ENCODE peak calls at places on chromosome 4, in five cellular contexts. U is spleen, E is HCT116, T is endothelial cell of umbilical vein, B is HL-60. F is an unnamed sample.

GRCh38 chr4:147596377-147596776 is 20.8 kb upstream of the TMEM184C start:
- DNase-seq in U (no peak), T (peak; percentile 11), E (peak; percentile 7), B (no peak), F (no peak)

GRCh38 chr4:69831270-69831627 is 28.7 kb downstream of the SULT1E1 start:
- DNase-seq in E (no peak), U (peak; percentile 25), B (no peak), T (no peak), F (no peak)

GRCh38 chr4:16240300-16240699 is 14.0 kb upstream of the TAPT1 start:
- DNase-seq in U (no peak), T (no peak), E (no peak), B (no peak), F (no peak)

GRCh38 chr4:57443308-57444243 is 333.4 kb upstream of the IGFBP7 start:
- DNase-seq in B (no peak), E (no peak), T (no peak), U (no peak), F (no peak)

GRCh38 chr4:26878729-26879415 is 18.2 kb downstream of the STIM2 start:
- DNase-seq in B (no peak), T (no peak), E (no peak), U (no peak), F (no peak)

GRCh38 chr4:161762796-161763195 is 401.0 kb downstream of the FSTL5 start:
- DNase-seq in E (no peak), B (no peak), U (no peak), T (peak; percentile 69), F (no peak)

GRCh38 chr4:66943117-66943516 is 602.2 kb downstream of the CENPC start:
- DNase-seq in T (no peak), E (no peak), U (no peak), B (no peak), F (no peak)

GRCh38 chr4:7001271-7001670 is 41.9 kb upstream of the TADA2B start:
- DNase-seq in U (no peak), T (no peak), B (no peak), E (no peak), F (no peak)

GRCh38 chr4:8340721-8341680 is 71.4 kb downstream of the HTRA3 start:
- DNase-seq in E (no peak), U (no peak), T (no peak), B (no peak), F (no peak)

GRCh38 chr4:86895692-86896488 is 3.7 kb upstream of the C4orf36 start:
- DNase-seq in T (peak; percentile 72), B (no peak), U (no peak), E (peak; percentile 61), F (peak; percentile 58)

GRCh38 chr4:104487105-104487504 is 7.6 kb downstream of the CXXC4 start:
- DNase-seq in T (no peak), E (no peak), B (no peak), U (no peak), F (no peak)

GRCh38 chr4:101419324-101420135 is 72.2 kb upstream of the PPP3CA start:
- DNase-seq in E (no peak), T (peak; percentile 94), U (no peak), B (no peak), F (peak; percentile 5)

GRCh38 chr4:186701273-186701672 is 22.4 kb downstream of the FAT1 start:
- DNase-seq in B (no peak), U (no peak), T (no peak), E (no peak), F (peak; percentile 27)

GRCh38 chr4:69485130-69485529 is 10.6 kb downstream of the UGT2B4 start:
- DNase-seq in T (no peak), U (no peak), B (no peak), E (no peak), F (no peak)

GRCh38 chr4:156137971-156138581 is 184.4 kb upstream of the CTSO start:
- DNase-seq in T (no peak), U (no peak), E (no peak), B (no peak), F (no peak)

GRCh38 chr4:188175288-188175687 is 36.0 kb downstream of the TRIML1 start:
- DNase-seq in U (no peak), E (no peak), T (no peak), B (no peak), F (no peak)

GRCh38 chr4:187944179-187944578 is 51.4 kb upstream of the ZFP42 start:
- DNase-seq in U (no peak), E (no peak), B (no peak), T (no peak), F (no peak)

GRCh38 chr4:19728773-19729172 is 522.9 kb upstream of the SLIT2 start:
- DNase-seq in U (no peak), B (no peak), E (no peak), T (no peak), F (no peak)

GRCh38 chr4:8352368-8353157 is 83.0 kb downstream of the HTRA3 start:
- DNase-seq in E (no peak), U (no peak), T (no peak), B (no peak), F (no peak)

GRCh38 chr4:6783111-6783981 is 819 bp downstream of the KIAA0232 start:
- DNase-seq in U (peak; percentile 97), B (peak; percentile 68), T (peak; percentile 84), E (peak; percentile 52), F (peak; percentile 91)

GRCh38 chr4:142974331-142974730 is 128.2 kb upstream of the INPP4B start:
- DNase-seq in E (no peak), U (no peak), B (no peak), T (no peak), F (no peak)

GRCh38 chr4:152451496-152451895 is 84.4 kb downstream of the FBXW7 start:
- DNase-seq in T (no peak), E (no peak), B (no peak), U (no peak), F (no peak)

GRCh38 chr4:108982786-108983185 is 219.9 kb upstream of the ETNPPL start:
- DNase-seq in T (no peak), E (no peak), U (no peak), B (no peak), F (no peak)

GRCh38 chr4:147964519-147964918 is 232.6 kb downstream of the ARHGAP10 start:
- DNase-seq in B (no peak), T (no peak), E (no peak), U (no peak), F (no peak)

GRCh38 chr4:114890773-114891172 is 222.6 kb downstream of the NDST4 start:
- DNase-seq in E (no peak), T (no peak), B (peak; percentile 42), U (no peak), F (no peak)

GRCh38 chr4:7134737-7135388 is 57.5 kb upstream of the SORCS2 start:
- DNase-seq in E (no peak), T (no peak), B (no peak), U (no peak), F (no peak)

GRCh38 chr4:143395054-143395453 is 58.4 kb downstream of the GAB1 start:
- DNase-seq in T (no peak), B (no peak), U (no peak), E (no peak), F (no peak)

GRCh38 chr4:80195441-80196139 is 1.7 kb upstream of the PRDM8 start:
- DNase-seq in T (no peak), U (no peak), B (no peak), E (no peak), F (no peak)

GRCh38 chr4:48110452-48110978 is 23.5 kb downstream of the TXK start:
- DNase-seq in B (no peak), T (no peak), E (no peak), U (no peak), F (no peak)

GRCh38 chr4:109216085-109216696 is 86.3 kb downstream of the COL25A1 start:
- DNase-seq in U (no peak), E (no peak), T (no peak), B (no peak), F (no peak)

GRCh38 chr4:184000457-184001395 is 95.6 kb downstream of the STOX2 start:
- DNase-seq in B (no peak), T (no peak), U (no peak), E (no peak), F (no peak)

GRCh38 chr4:23039813-23040212 is 347.1 kb downstream of the GBA3 start:
- DNase-seq in E (no peak), B (no peak), T (no peak), U (no peak), F (no peak)

GRCh38 chr4:118033148-118034060 is 882 bp upstream of the NDST3 start:
- DNase-seq in B (no peak), E (peak; percentile 40), T (peak; percentile 30), U (peak; percentile 83), F (peak; percentile 20)

GRCh38 chr4:176780995-176781738 is 11.6 kb downstream of the VEGFC start:
- DNase-seq in B (no peak), E (no peak), T (peak; percentile 76), U (no peak), F (no peak)

GRCh38 chr4:8770518-8771257 is 101.0 kb downstream of the HMX1 start:
- DNase-seq in T (no peak), E (no peak), B (no peak), U (peak; percentile 40), F (no peak)

GRCh38 chr4:131093303-131093702 is 1997.4 kb downstream of the C4orf33 start:
- DNase-seq in E (no peak), T (no peak), U (no peak), B (no peak), F (no peak)

GRCh38 chr4:41202356-41202755 is 12.0 kb downstream of the APBB2 start:
- DNase-seq in U (no peak), B (no peak), T (peak; percentile 68), E (no peak), F (no peak)

GRCh38 chr4:54940996-54941395 is 184.4 kb downstream of the KDR start:
- DNase-seq in B (no peak), U (no peak), E (no peak), T (no peak), F (no peak)

GRCh38 chr4:38078590-38079381 is 118.6 kb downstream of the PTTG2 start:
- DNase-seq in B (no peak), T (peak; percentile 81), U (no peak), E (no peak), F (no peak)
- TF ChIP-seq POLR2AphosphoS5 in B (no peak), T (no peak), U (no peak), E (no peak), F (peak; percentile 11)

GRCh38 chr4:173573286-173573685 is 43.3 kb upstream of the HAND2 start:
- DNase-seq in T (no peak), E (no peak), B (no peak), U (no peak), F (no peak)

GRCh38 chr4:173572493-173573129 is 42.6 kb upstream of the HAND2 start:
- DNase-seq in B (no peak), U (no peak), T (no peak), E (no peak), F (no peak)

GRCh38 chr4:173577963-173578362 is 47.9 kb upstream of the HAND2 start:
- DNase-seq in B (no peak), T (no peak), U (no peak), E (no peak), F (no peak)

GRCh38 chr4:173573725-173574124 is 43.7 kb upstream of the HAND2 start:
- DNase-seq in U (no peak), T (no peak), B (no peak), E (no peak), F (no peak)

GRCh38 chr4:173575482-173576152 is 45.6 kb upstream of the HAND2 start:
- DNase-seq in E (no peak), T (no peak), U (no peak), B (no peak), F (no peak)
- TF ChIP-seq CTCF in E (no peak), T (no peak), U (no peak), B (no peak), F (no peak)

GRCh38 chr4:64166365-64166764 is 242.9 kb downstream of the TECRL start:
- DNase-seq in B (no peak), E (no peak), U (no peak), T (no peak), F (no peak)
- TF ChIP-seq POLR2AphosphoS5 in B (no peak), E (no peak), U (no peak), T (no peak), F (no peak)

GRCh38 chr4:59161249-59161648 is 2038.9 kb upstream of the ADGRL3 start:
- DNase-seq in U (no peak), B (no peak), T (no peak), E (no peak), F (no peak)
- TF ChIP-seq CTCF in U (no peak), B (no peak), T (no peak), E (no peak), F (no peak)